ENCODE peak calls at places on chromosomes 7 and 10, in eight cellular contexts. K is endodermal cell, M is dorsolateral prefrontal cortex, N is A549, C is aorta, O is PC-3, F is cardiac muscle cell, L is body of pancreas. H is an unnamed sample.

GRCh38 chr7:109125001-109125400 is 555.3 kb downstream of the DNAJB9 start:
- DNase-seq in K (no peak), O (no peak), L (no peak), M (no peak), F (no peak), C (no peak), N (no peak), H (no peak)

GRCh38 chr10:15624405-15625191 is 95.1 kb downstream of the ITGA8 start:
- DNase-seq in M (no peak), K (no peak), F (no peak), O (no peak), L (no peak), C (peak; percentile 53), N (no peak), H (no peak)

GRCh38 chr10:59657724-59658123 is 51.9 kb downstream of the SLC16A9 start:
- DNase-seq in N (no peak), K (no peak), C (no peak), L (no peak), O (peak; percentile 15), M (no peak), F (no peak), H (no peak)

GRCh38 chr7:128115326-128115820 is 84.1 kb upstream of the LRRC4 start:
- DNase-seq in M (no peak), N (no peak), F (no peak), L (no peak), K (peak; percentile 49), O (peak; percentile 58), C (no peak), H (no peak)

GRCh38 chr7:28338041-28338440 is 74.3 kb upstream of the CREB5 start:
- DNase-seq in N (no peak), C (no peak), K (no peak), M (no peak), L (no peak), F (no peak), O (no peak), H (no peak)

GRCh38 chr10:18216482-18216881 is 76.3 kb downstream of the CACNB2 start:
- DNase-seq in N (no peak), C (no peak), F (peak; percentile 45), O (peak; percentile 45), M (no peak), K (no peak), L (peak; percentile 26), H (no peak)

GRCh38 chr10:18397886-18398285 is 253.5 kb downstream of the NSUN6 start:
- DNase-seq in F (no peak), N (no peak), O (no peak), M (no peak), K (no peak), L (peak; percentile 16), C (no peak), H (no peak)

GRCh38 chr10:100046088-100046487 is 35.6 kb downstream of the CPN1 start:
- DNase-seq in O (peak; percentile 81), L (peak; percentile 85), F (peak; percentile 91), K (peak; percentile 97), M (peak; percentile 81), C (peak; percentile 91), N (peak; percentile 67), H (no peak)

GRCh38 chr7:93327006-93327633 is 95.0 kb downstream of the VPS50 start:
- DNase-seq in L (no peak), N (no peak), F (no peak), K (no peak), O (peak; percentile 58), C (no peak), M (no peak), H (peak; percentile 33)

DNA sequence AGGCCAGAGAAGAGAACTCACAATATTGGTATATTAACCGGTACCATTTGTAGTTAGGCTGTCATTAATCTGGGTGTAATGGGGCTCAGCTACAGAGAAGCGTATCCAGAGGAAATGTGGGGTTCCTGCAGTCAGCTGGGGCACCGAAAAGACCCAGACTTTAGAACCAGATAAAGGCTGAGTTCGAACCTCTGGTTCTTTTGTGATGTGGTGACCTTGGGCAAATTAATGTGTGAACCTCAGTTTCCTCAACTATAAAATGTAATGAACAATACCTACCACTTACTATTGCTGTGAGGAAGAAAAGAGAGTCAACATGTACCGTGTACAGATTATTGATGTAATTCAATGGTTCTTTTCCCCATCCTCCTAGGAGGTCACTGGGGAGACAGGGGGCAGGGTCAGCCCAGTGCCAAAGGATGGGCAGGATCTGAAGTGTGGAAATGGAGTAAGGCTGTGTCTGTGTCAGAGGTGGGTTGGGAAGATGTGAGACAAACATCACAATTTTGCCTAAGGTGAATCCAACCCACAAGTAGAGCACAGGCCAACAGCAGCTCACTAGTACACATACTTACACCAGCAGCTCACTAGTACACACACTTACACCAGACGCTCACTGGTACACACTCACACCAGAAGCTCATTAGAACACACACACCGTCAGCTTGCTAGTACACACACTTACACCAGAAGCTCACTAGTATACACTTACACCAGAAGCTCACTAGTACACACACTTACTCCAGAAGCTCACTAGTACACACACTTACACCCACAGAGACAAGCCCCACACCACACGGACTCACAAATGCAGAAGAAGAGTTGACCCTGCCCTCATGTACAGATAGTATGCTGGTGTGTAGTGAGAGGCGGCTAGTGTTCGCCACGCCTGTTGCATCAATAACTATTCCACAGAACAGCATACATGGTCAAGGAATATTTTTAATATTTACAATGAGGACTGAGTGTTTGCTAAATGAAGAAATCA is 28.0 kb downstream of the PRSS2 start:
- DNase-seq in M (no peak), K (peak; percentile 26), O (no peak), L (no peak), N (no peak), F (no peak), C (no peak), H (no peak)
- H3K27ac ChIP-seq in M (no peak overlapping the region), K (no peak overlapping the region), O (peak overlapping the region; percentile 99), L (no peak overlapping the region), N (no peak overlapping the region), F (no peak overlapping the region), C (no peak overlapping the region), H (no peak overlapping the region)

DNA sequence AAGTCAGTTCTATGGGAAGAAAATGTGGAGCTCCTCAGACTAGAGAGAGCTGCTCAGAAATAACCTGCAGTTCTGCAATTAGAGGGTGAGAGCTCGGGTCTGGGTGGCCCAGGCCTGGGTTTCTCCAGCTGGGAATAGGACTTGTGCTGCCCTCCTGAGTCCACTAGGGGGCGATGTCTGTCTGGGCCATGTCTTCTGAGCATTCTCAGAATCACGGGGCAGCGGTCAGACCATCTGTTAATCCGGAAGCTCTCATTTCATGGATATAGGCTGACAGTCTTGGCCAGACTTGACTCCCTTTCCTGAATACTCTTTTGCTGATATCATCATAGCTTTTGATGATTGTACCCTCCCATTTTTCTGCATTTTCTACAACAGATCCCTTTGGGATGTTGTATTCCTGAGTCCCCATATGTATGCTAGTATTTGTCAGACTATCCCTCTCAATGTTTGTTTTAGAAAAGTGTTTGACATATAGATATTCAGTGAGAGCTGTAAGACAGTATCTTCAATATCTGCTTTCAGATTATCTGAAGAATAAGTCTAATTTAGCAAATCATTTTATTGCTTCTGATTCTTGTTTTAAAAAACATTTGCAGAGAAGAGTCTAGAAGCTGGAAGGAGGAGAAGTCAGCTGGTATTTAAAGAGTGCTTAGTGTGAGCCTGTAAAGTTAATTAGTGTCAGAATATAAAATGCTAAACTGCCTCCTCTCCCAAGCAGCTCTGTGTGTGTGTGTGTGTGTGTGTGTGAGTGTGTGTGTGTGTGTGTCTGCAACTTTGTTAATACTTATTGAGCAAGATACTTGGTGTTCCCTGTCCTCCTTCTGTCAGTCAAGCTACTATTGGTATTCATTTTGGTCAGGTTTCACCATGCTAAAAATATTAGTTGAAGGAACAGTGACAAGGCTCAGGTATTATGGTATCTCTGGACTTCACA is 38.0 kb downstream of the STARD3NL start:
- DNase-seq in F (peak; percentile 83), K (peak; percentile 93), M (peak; percentile 68), L (peak; percentile 88), N (peak; percentile 68), C (peak; percentile 89), O (peak; percentile 68), H (no peak)
- H3K27ac ChIP-seq in F (peak overlapping the region; percentile 25), K (no peak overlapping the region), M (no peak overlapping the region), L (peak overlapping the region; percentile 8), N (no peak overlapping the region), C (no peak overlapping the region), O (no peak overlapping the region), H (no peak overlapping the region)

GRCh38 chr10:72334832-72335393 is 19.8 kb downstream of the DNAJB12 start:
- DNase-seq in K (peak; percentile 65), N (no peak), O (no peak), M (no peak), C (peak; percentile 91), L (peak; percentile 96), F (no peak), H (no peak)
- H3K27ac ChIP-seq in K (peak overlapping the region; percentile 97), N (peak overlapping the region; percentile 78), O (no peak overlapping the region), M (peak overlapping the region; percentile 96), C (no peak overlapping the region), L (peak overlapping the region; percentile 97), F (peak overlapping the region; percentile 95), H (peak overlapping the region; percentile 100)

DNA sequence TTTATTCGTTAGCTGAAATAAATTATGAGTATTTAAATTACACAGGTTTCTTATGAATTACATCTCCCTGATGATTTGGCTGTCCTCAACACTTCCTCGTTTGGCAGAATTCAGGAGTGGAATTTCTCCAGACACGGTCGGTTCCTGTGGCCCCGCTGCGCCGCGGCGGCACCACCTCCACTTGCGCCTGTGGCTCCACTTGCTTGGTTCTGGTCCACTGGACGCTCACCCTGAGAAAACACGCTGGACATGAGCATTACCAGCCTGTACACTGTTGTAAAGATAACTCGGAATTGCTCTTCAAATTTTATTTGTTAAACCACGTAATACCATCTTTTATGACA is 85.3 kb downstream of the ZNF33B start:
- DNase-seq in L (no peak), F (no peak), K (no peak), C (peak; percentile 53), M (no peak), N (no peak), O (no peak), H (no peak)
- H3K27ac ChIP-seq in L (no peak overlapping the region), F (no peak overlapping the region), K (no peak overlapping the region), C (peak overlapping the region; percentile 62), M (peak overlapping the region; percentile 88), N (peak overlapping the region; percentile 64), O (no peak overlapping the region), H (no peak overlapping the region)

GRCh38 chr10:110016957-110017514 is 9.3 kb downstream of the ADD3 start:
- DNase-seq in N (no peak), O (no peak), K (no peak), C (no peak), L (no peak), M (no peak), F (no peak), H (no peak)
- H3K27ac ChIP-seq in N (no peak overlapping the region), O (no peak overlapping the region), K (no peak overlapping the region), C (no peak overlapping the region), L (no peak overlapping the region), M (peak overlapping the region; percentile 58), F (peak overlapping the region; percentile 69), H (no peak overlapping the region)